ENCODE peak calls at places on chromosomes 12 and 14, in ten cellular contexts. P is activated T-helper 1 cell treated with Interleukin-2 at 50 U/mL for 16 hours; I is T follicular helper cell; M is AML-193; R is SK-N-SH; Q is stimulated activated CD8-positive, alpha-beta memory T cell treated with anti-CD3 and anti-CD28 coated beads, Interleukin-15, amount 100 ng/mL, for 24 hours; O is HCEC 1CT; G is M059J; B is amygdala; F is fibroblast of mammary gland. V is an unnamed sample.

GRCh38 chr14:73785336-73785833 is 66.2 kb upstream of the PTGR2 start:
- DNase-seq in P (no peak), Q (no peak), G (peak), F (peak), M (no peak), B (no peak), R (peak), O (peak), I (no peak), V (no peak)

GRCh38 chr12:63965936-63966602 is 121.6 kb downstream of the SRGAP1 start:
- DNase-seq in O (peak), G (no peak), Q (no peak), R (no peak), F (no peak), P (no peak), M (no peak), I (no peak), B (no peak), V (no peak)

GRCh38 chr14:57392830-57393229 is 2.4 kb downstream of the NAA30 start:
- DNase-seq in B (no peak), R (no peak), O (no peak), Q (no peak), I (no peak), F (no peak), M (no peak), G (no peak), P (no peak), V (no peak)

GRCh38 chr14:64440494-64440893 is 24.8 kb upstream of the AKAP5 start:
- DNase-seq in O (peak), R (no peak), Q (no peak), M (no peak), F (peak), B (no peak), G (no peak), P (no peak), I (no peak), V (no peak)

GRCh38 chr12:53806689-53807088 is 54.9 kb upstream of the CISTR start:
- DNase-seq in F (peak), R (no peak), I (no peak), O (peak), P (no peak), G (peak), Q (no peak), M (no peak), B (no peak), V (no peak)

GRCh38 chr12:111033281-111034147 is 113.1 kb upstream of the MYL2 start:
- DNase-seq in P (no peak), G (no peak), M (no peak), F (no peak), I (no peak), Q (no peak), R (peak), O (no peak), B (no peak), V (no peak)

GRCh38 chr12:4478933-4479332 is 33.3 kb upstream of the FGF6 start:
- DNase-seq in G (no peak), F (no peak), I (no peak), Q (no peak), O (no peak), M (no peak), B (no peak), R (no peak), P (no peak), V (no peak)

GRCh38 chr14:99838555-99839193 is 45.5 kb downstream of the EML1 start:
- DNase-seq in R (no peak), M (no peak), O (peak), Q (no peak), B (no peak), F (peak), I (no peak), P (no peak), G (peak), V (no peak)

GRCh38 chr14:101242442-101243385 is 318.6 kb upstream of the DIO3 start:
- DNase-seq in F (no peak), I (no peak), G (no peak), R (peak), Q (no peak), P (no peak), O (no peak), B (no peak), M (no peak), V (no peak)